ENCODE peak calls at places on chromosomes 13 and 19, in eight cellular contexts. Z, W, M, Q, H, O, V and F are unnamed samples.
A peak's percentile ranks its signal among the peaks of the same experiment; 100 is the strongest.

GRCh38 chr19:53927745-53928144 is 18.7 kb downstream of the CACNG7 start:
- DNase-seq in Z (no peak), W (no peak), M (no peak), Q (peak; percentile 67), H (no peak), O (peak; percentile 33), V (no peak), F (no peak)

GRCh38 chr13:24313449-24313848 is 4.1 kb downstream of the C1QTNF9 start:
- DNase-seq in Z (no peak), W (no peak), M (no peak), Q (no peak), H (no peak), O (no peak), V (no peak), F (no peak)

GRCh38 chr19:1252221-1252817 is 3.9 kb downstream of the MIDN start:
- DNase-seq in Z (peak; percentile 92), W (peak; percentile 86), M (no peak), Q (peak; percentile 70), H (peak; percentile 55), O (no peak), V (peak; percentile 95), F (peak; percentile 98)

GRCh38 chr19:17706750-17707181 is 12.5 kb upstream of the MAP1S start:
- DNase-seq in Z (no peak), W (no peak), M (no peak), Q (peak; percentile 84), H (peak; percentile 87), O (peak; percentile 46), V (no peak), F (no peak)

GRCh38 chr13:99386495-99386894 is 79.3 kb upstream of the GPR183 start:
- DNase-seq in Z (no peak), W (no peak), M (no peak), Q (no peak), H (no peak), O (no peak), V (no peak), F (no peak)

GRCh38 chr13:42039946-42040729 is 8.3 kb upstream of the DGKH start:
- DNase-seq in Z (peak; percentile 91), W (peak; percentile 95), M (peak; percentile 25), Q (peak; percentile 83), H (peak; percentile 99), O (no peak), V (peak; percentile 94), F (peak; percentile 97)

GRCh38 chr13:75895168-75895567 is 259.0 kb downstream of the LMO7 start:
- DNase-seq in Z (no peak), W (no peak), M (no peak), Q (no peak), H (no peak), O (no peak), V (no peak), F (no peak)

GRCh38 chr19:36009220-36009619 is 607 bp upstream of the SYNE4 start:
- DNase-seq in Z (peak; percentile 72), W (peak; percentile 76), M (no peak), Q (no peak), H (peak; percentile 90), O (no peak), V (peak; percentile 78), F (peak; percentile 90)

GRCh38 chr13:26831336-26831908 is 70.8 kb upstream of the GPR12 start:
- DNase-seq in Z (no peak), W (no peak), M (no peak), Q (no peak), H (peak; percentile 80), O (no peak), V (no peak), F (no peak)
- TF ChIP-seq EP300 in Z (no peak), W (no peak), M (no peak), Q (no peak), H (no peak), O (no peak), V (no peak), F (no peak)

GRCh38 chr13:73057284-73058025 is 1.4 kb upstream of the KLF5 start:
- DNase-seq in Z (no peak), W (no peak), M (no peak), Q (no peak), H (no peak), O (no peak), V (no peak), F (no peak)

GRCh38 chr13:73060251-73061160 is 1.7 kb downstream of the KLF5 start:
- DNase-seq in Z (no peak), W (no peak), M (no peak), Q (peak; percentile 12), H (peak; percentile 52), O (no peak), V (no peak), F (no peak)

GRCh38 chr13:73058432-73058740 is 419 bp upstream of the KLF5 start:
- DNase-seq in Z (no peak), W (no peak), M (no peak), Q (no peak), H (no peak), O (no peak), V (no peak), F (no peak)

GRCh38 chr13:73059460-73060250 is 850 bp downstream of the KLF5 start:
- DNase-seq in Z (peak; percentile 75), W (no peak), M (no peak), Q (peak; percentile 45), H (no peak), O (peak; percentile 52), V (peak; percentile 73), F (peak; percentile 68)

DNA sequence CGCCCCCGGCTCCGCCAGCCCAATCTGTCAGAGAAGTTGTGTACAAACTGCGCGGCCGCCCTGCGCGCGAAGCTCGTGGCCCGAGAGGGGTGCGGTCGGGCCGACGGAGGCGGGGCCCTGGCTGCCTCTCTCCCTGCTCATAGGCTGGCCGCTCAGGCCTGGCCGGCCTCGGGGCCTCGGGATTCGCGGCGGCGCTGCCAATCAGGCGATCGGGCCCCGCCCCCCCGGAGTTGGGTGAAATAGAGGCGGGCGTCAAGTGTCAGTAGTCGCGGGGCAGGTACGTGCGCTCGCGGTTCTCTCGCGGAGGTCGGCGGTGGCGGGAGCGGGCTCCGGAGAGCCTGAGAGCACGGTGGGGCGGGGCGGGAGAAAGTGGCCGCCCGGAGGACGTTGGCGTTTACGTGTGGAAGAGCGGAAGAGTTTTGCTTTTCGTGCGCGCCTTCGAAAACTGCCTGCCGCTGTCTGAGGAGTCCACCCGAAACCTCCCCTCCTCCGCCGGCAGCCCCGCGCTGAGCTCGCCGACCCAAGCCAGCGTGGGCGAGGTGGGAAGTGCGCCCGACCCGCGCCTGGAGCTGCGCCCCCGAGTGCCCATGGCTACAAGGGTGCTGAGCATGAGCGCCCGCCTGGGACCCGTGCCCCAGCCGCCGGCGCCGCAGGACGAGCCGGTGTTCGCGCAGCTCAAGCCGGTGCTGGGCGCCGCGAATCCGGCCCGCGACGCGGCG is at the start of gene KLF5:
- DNase-seq in Z (peak; percentile 99), W (peak; percentile 98), M (peak; percentile 48), Q (peak; percentile 89), H (peak; percentile 99), O (peak; percentile 85), V (peak; percentile 97), F (peak; percentile 97)
- TF ChIP-seq POLR2AphosphoS5 in Z (peak; percentile 81), W (peak; percentile 97), M (no peak), Q (no peak), H (peak; percentile 42), O (peak; percentile 46), V (peak; percentile 54), F (peak; percentile 93)

GRCh38 chr19:45765365-45766292 is 3.4 kb downstream of the SIX5 start:
- DNase-seq in Z (no peak), W (no peak), M (no peak), Q (no peak), H (peak; percentile 54), O (no peak), V (no peak), F (peak; percentile 72)

GRCh38 chr19:45766293-45766918 is 2.6 kb downstream of the SIX5 start:
- DNase-seq in Z (no peak), W (no peak), M (no peak), Q (no peak), H (peak; percentile 12), O (no peak), V (no peak), F (peak; percentile 71)

GRCh38 chr19:45767881-45768643 is 990 bp downstream of the SIX5 start:
- DNase-seq in Z (peak; percentile 70), W (peak; percentile 70), M (no peak), Q (peak; percentile 80), H (peak; percentile 67), O (peak; percentile 41), V (peak; percentile 84), F (peak; percentile 91)

GRCh38 chr19:45767410-45767880 is 1.6 kb downstream of the SIX5 start:
- DNase-seq in Z (peak; percentile 77), W (peak; percentile 74), M (no peak), Q (peak; percentile 89), H (no peak), O (peak; percentile 78), V (peak; percentile 83), F (peak; percentile 92)

DNA sequence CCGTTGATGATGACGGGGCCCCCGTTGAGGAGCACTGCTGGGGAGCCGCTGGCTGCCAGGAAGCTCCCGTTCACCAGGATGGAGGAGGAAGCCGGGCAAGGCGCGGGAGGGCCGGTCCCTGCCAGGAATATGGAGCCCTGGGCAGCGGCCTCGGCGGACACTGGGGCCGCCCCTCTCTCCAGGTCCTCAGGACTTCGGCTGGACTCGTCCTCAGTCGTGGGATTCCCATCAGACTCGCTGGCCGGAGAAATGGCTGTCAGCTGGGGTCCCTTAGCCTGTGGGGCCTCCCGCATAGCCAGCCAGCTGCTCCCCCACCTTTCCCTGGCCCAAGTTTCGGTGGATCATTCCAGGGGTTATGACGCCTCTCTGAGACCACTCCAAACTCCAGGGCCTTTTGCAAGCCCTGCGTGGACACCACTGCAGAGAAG is 2.1 kb downstream of the SIX5 start:
- DNase-seq in Z (no peak), W (no peak), M (no peak), Q (no peak), H (no peak), O (no peak), V (no peak), F (peak; percentile 78)
- H3K27me3 ChIP-seq in Z (peaks cover 32% of the 10 kb centered on the region), W (no peaks in the 10 kb centered on the region), M (no peaks in the 10 kb centered on the region), Q (no peaks in the 10 kb centered on the region), H (no peaks in the 10 kb centered on the region), O (peaks cover 5% of the 10 kb centered on the region), V (no peaks in the 10 kb centered on the region), F (no peaks in the 10 kb centered on the region)

GRCh38 chr19:10116866-10117616 is 2.7 kb downstream of the EIF3G start:
- DNase-seq in Z (no peak), W (no peak), M (no peak), Q (no peak), H (no peak), O (no peak), V (no peak), F (no peak)

GRCh38 chr19:10124429-10124828 is 4.7 kb upstream of the EIF3G start:
- DNase-seq in Z (no peak), W (no peak), M (no peak), Q (no peak), H (no peak), O (no peak), V (no peak), F (no peak)

GRCh38 chr19:10122066-10122465 is 2.4 kb upstream of the EIF3G start:
- DNase-seq in Z (no peak), W (no peak), M (no peak), Q (no peak), H (no peak), O (no peak), V (no peak), F (no peak)

GRCh38 chr19:10118960-10119359 is 739 bp downstream of the EIF3G start:
- DNase-seq in Z (no peak), W (no peak), M (no peak), Q (peak; percentile 47), H (no peak), O (no peak), V (no peak), F (no peak)

DNA sequence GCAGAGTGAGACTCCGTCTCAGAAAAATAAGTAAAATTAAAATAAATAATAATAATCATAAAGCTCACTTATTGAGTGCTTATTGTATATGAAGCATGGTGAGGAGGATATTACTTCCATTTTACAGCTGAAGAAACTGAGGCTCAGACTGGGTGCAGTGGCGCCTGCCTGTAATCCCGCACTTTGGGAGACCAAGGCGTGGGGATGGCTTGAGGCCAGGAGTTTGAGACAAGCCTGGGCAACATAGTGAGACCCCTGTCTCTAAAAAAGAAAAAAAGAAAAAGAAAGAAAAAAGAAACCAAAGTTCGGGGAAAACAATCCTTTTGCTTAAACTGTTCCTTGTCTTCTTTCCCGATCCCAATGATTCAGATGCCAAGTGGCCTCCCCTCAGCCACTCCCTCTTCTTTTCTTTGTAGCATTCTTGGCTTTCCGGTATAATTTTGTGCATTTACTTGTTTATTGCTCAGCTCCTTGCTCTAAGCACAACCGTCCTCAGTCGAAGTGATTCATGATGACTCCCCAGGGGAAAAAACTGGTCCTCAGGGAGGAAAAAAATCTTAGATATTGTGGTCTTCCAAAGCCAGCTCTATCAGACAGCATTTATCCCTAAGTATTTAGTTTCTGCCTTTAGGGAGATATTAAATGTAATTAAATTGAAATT is 969 bp upstream of the EIF3G start:
- DNase-seq in Z (no peak), W (no peak), M (no peak), Q (no peak), H (no peak), O (no peak), V (no peak), F (no peak)
- TF ChIP-seq EP300 in Z (no peak), W (no peak), M (no peak), Q (no peak), H (no peak), O (no peak), V (no peak), F (no peak)